ENCODE peak calls at places on chromosomes 16 and 17, in four cellular contexts. C, Z, A and Y are unnamed samples.
A peak's percentile ranks its signal among the peaks of the same experiment; 100 is the strongest.

GRCh38 chr17:66580178-66580577 is 254.7 kb upstream of the CACNG5 start:
- DNase-seq in C (no peak), Z (no peak), A (peak; percentile 80), Y (peak; percentile 83)

GRCh38 chr16:9135797-9136196 is 44.4 kb downstream of the HAPSTR1 start:
- DNase-seq in C (no peak), Z (no peak), A (no peak), Y (no peak)

GRCh38 chr17:78484300-78485159 is 92.7 kb downstream of the DNAH17 start:
- DNase-seq in C (no peak), Z (peak; percentile 35), A (no peak), Y (peak; percentile 72)

GRCh38 chr17:69170377-69170776 is 28.7 kb upstream of the ABCA6 start:
- DNase-seq in C (no peak), Z (no peak), A (no peak), Y (no peak)

GRCh38 chr16:67198238-67198734 is 645 bp upstream of the ELMO3 start:
- DNase-seq in C (no peak), Z (no peak), A (peak; percentile 85), Y (peak; percentile 86)

GRCh38 chr16:63100082-63100481 is 1063.8 kb upstream of the CDH8 start:
- DNase-seq in C (no peak), Z (no peak), A (no peak), Y (no peak)

GRCh38 chr17:72113751-72114150 is 7.1 kb upstream of the SOX9 start:
- DNase-seq in C (no peak), Z (no peak), A (no peak), Y (no peak)

GRCh38 chr16:2686912-2687507 is 4.7 kb downstream of the KCTD5 start:
- DNase-seq in C (peak; percentile 4), Z (no peak), A (no peak), Y (no peak)

GRCh38 chr16:28496844-28497243 is 2.4 kb downstream of the APOBR start:
- DNase-seq in C (no peak), Z (no peak), A (no peak), Y (no peak)

GRCh38 chr16:75116911-75117245 is 298 bp upstream of the LDHD start:
- DNase-seq in C (no peak), Z (no peak), A (no peak), Y (no peak)

GRCh38 chr17:55641559-55642160 is 81.0 kb downstream of the TMEM100 start:
- DNase-seq in C (peak; percentile 17), Z (no peak), A (peak; percentile 15), Y (peak; percentile 44)

GRCh38 chr16:11968577-11968976 is 3.6 kb downstream of the TNFRSF17 start:
- DNase-seq in C (no peak), Z (no peak), A (no peak), Y (no peak)

GRCh38 chr17:32444301-32445074 is at the start of gene PSMD11:
- DNase-seq in C (peak; percentile 91), Z (peak; percentile 97), A (peak; percentile 97), Y (peak; percentile 99)

GRCh38 chr16:17476414-17477259 is 5.9 kb upstream of the XYLT1 start:
- DNase-seq in C (peak; percentile 85), Z (no peak), A (peak; percentile 69), Y (peak; percentile 67)

GRCh38 chr17:16446338-16446983 is 31.1 kb downstream of the TRPV2 start:
- DNase-seq in C (no peak), Z (no peak), A (no peak), Y (no peak)

GRCh38 chr17:71071837-71072236 is 902.5 kb downstream of the KCNJ2 start:
- DNase-seq in C (no peak), Z (no peak), A (peak; percentile 61), Y (peak; percentile 89)

GRCh38 chr17:70254735-70255460 is 85.6 kb downstream of the KCNJ2 start:
- DNase-seq in C (no peak), Z (no peak), A (no peak), Y (no peak)

GRCh38 chr16:747978-748746 is 7.4 kb upstream of the CIAO3 start:
- DNase-seq in C (no peak), Z (no peak), A (no peak), Y (no peak)

GRCh38 chr17:34408439-34408838 is 45.4 kb upstream of the CCL1 start:
- DNase-seq in C (no peak), Z (no peak), A (no peak), Y (no peak)

GRCh38 chr16:71440669-71441347 is 1.0 kb downstream of the TLE7 start:
- DNase-seq in C (no peak), Z (no peak), A (no peak), Y (no peak)

GRCh38 chr16:59878479-59878878 is 1144.4 kb upstream of the GOT2 start:
- DNase-seq in C (no peak), Z (no peak), A (no peak), Y (no peak)